ENCODE peak calls at places on chromosomes 13 and 19, in four cellular contexts. Q, Z, O and M are unnamed samples.
A peak's percentile ranks its signal among the peaks of the same experiment; 100 is the strongest.

GRCh38 chr19:14004619-14005380 is 1.3 kb downstream of the RFX1 start:
- DNase-seq in Q (peak; percentile 15), Z (peak; percentile 34), O (peak; percentile 58), M (no peak)

GRCh38 chr13:29676941-29677452 is 81.5 kb upstream of the SLC7A1 start:
- DNase-seq in Q (no peak), Z (no peak), O (no peak), M (no peak)

GRCh38 chr13:23081901-23082300 is 98.9 kb upstream of the SGCG start:
- DNase-seq in Q (no peak), Z (no peak), O (no peak), M (no peak)

GRCh38 chr19:14405758-14406644 is 13.1 kb downstream of the DDX39A start:
- DNase-seq in Q (peak; percentile 100), Z (peak; percentile 48), O (peak; percentile 81), M (peak; percentile 100)

GRCh38 chr19:9075064-9075964 is 11.5 kb upstream of the OR1M1 start:
- DNase-seq in Q (peak; percentile 84), Z (no peak), O (peak; percentile 65), M (peak; percentile 31)

GRCh38 chr13:95862401-95862800 is 185.5 kb downstream of the DNAJC3 start:
- DNase-seq in Q (no peak), Z (no peak), O (no peak), M (no peak)

GRCh38 chr19:19545128-19545591 is 7.1 kb downstream of the CILP2 start:
- DNase-seq in Q (no peak), Z (no peak), O (no peak), M (no peak)

GRCh38 chr19:9796113-9796773 is 22.6 kb downstream of the FBXL12 start:
- DNase-seq in Q (peak; percentile 53), Z (peak; percentile 66), O (peak; percentile 86), M (peak; percentile 87)

GRCh38 chr13:75934889-75935288 is 298.8 kb downstream of the LMO7 start:
- DNase-seq in Q (no peak), Z (no peak), O (no peak), M (no peak)

GRCh38 chr13:94968040-94968756 is 255.9 kb upstream of the SOX21 start:
- DNase-seq in Q (no peak), Z (no peak), O (no peak), M (peak; percentile 67)

GRCh38 chr19:15464394-15465385 is at the start of gene RASAL3:
- DNase-seq in Q (no peak), Z (peak; percentile 51), O (no peak), M (no peak)

GRCh38 chr13:52399708-52400107 is 6.3 kb downstream of the THSD1 start:
- DNase-seq in Q (no peak), Z (no peak), O (peak; percentile 12), M (no peak)

GRCh38 chr13:97914537-97914936 is 38.9 kb upstream of the IPO5 start:
- DNase-seq in Q (no peak), Z (no peak), O (no peak), M (no peak)
- TF ChIP-seq CBFB in Q (no peak), Z (no peak), O (no peak), M (no peak)

GRCh38 chr19:28966737-28967401 is 246.1 kb downstream of the UQCRFS1 start:
- DNase-seq in Q (no peak), Z (no peak), O (no peak), M (no peak)
- TF ChIP-seq CREM in Q (no peak), Z (no peak), O (no peak), M (no peak)

DNA sequence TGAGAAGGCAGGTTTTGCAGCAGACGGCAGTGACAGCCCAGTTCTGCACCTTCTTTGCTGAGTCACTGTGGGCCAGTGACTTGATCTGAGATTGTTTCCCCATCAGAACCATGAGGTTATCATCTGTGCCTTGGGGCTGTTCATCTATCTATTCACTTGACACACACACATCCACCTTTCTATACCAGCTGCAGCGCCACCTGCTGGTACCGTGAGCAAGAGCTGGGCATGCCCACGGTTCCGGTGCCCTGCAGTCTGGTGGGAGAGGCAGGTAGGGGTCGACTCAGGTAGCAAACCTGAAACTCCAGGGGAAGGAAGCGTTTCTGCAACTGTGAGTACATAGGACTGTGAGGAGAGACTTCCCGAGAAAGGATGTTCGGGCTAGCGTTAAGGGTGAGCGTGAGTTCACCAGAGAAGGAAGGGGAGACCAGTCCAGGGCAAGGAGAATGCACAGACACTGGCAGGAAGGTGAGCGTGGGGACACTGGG is 7.5 kb upstream of the LIN7B start:
- DNase-seq in Q (no peak), Z (no peak), O (peak; percentile 59), M (peak; percentile 83)
- TF ChIP-seq CBFB in Q (no peak), Z (no peak), O (no peak), M (no peak)

GRCh38 chr13:79659161-79659560 is 178.2 kb downstream of the NDFIP2 start:
- DNase-seq in Q (no peak), Z (no peak), O (no peak), M (no peak)
- TF ChIP-seq CREM in Q (no peak), Z (no peak), O (no peak), M (no peak)

GRCh38 chr19:58044886-58045285 is 11.1 kb downstream of the ZSCAN1 start:
- DNase-seq in Q (peak; percentile 20), Z (no peak), O (no peak), M (no peak)
- TF ChIP-seq CBFB in Q (no peak), Z (no peak), O (no peak), M (no peak)

DNA sequence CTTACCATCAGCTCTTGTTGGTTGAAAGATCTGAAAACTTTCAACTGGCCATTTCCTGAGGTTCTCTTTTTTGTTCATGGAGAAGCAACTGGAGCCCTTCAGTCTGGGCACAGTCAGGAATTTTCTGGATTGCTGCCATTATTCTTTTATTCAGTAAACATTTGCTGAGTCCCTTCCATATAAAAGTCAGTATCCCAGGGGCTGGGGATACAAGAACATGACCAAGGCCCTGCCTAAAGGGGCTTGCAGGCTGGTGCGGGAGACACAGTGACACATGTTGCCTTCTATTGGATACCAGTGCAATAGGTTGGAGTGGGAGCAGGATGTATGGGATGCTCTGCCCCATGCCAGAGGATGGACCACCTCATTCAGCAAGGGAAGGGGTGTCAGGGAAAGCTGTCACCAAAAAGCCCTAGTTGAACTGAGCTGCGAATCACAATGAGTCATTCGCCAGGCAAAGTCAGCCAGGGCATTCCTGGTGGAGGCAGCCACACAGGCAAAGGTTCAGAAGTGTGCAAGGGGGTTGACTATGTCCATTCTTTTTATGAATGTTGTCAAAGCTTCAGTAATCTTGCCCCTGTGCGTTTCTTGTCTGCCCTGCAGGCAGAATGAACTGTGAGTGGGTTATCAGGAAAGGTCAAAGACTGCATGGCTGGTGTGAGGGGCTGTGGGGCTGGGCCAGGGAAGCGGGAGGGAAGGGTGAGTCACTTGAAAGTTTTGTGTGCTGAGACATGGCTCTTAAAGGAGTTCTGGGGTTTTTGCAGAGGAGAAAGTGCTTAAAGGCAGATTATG is 395.9 kb downstream of the KCNRG start:
- DNase-seq in Q (peak; percentile 48), Z (no peak), O (peak; percentile 22), M (no peak)
- TF ChIP-seq CREM in Q (peak; percentile 26), Z (no peak), O (no peak), M (no peak)

GRCh38 chr19:45152504-45153338 is 8.1 kb downstream of the NKPD1 start:
- DNase-seq in Q (no peak), Z (no peak), O (no peak), M (peak; percentile 75)
- TF ChIP-seq CBFB in Q (no peak), Z (no peak), O (no peak), M (peak; percentile 93)

GRCh38 chr19:35295453-35295791 is 3.5 kb downstream of the MAG start:
- DNase-seq in Q (no peak), Z (no peak), O (no peak), M (no peak)

GRCh38 chr19:35297515-35297848 is 5.5 kb downstream of the MAG start:
- DNase-seq in Q (no peak), Z (no peak), O (no peak), M (no peak)

GRCh38 chr19:35294859-35295258 is 2.9 kb downstream of the MAG start:
- DNase-seq in Q (no peak), Z (no peak), O (no peak), M (no peak)

GRCh38 chr19:35296644-35297514 is 4.9 kb downstream of the MAG start:
- DNase-seq in Q (no peak), Z (no peak), O (no peak), M (no peak)

GRCh38 chr19:35295792-35296462 is 4.0 kb downstream of the MAG start:
- DNase-seq in Q (peak; percentile 43), Z (no peak), O (no peak), M (peak; percentile 48)
- TF ChIP-seq CREM in Q (no peak), Z (peak; percentile 60), O (no peak), M (no peak)

GRCh38 chr19:4987692-4988370 is 18.9 kb downstream of the KDM4B start:
- DNase-seq in Q (no peak), Z (no peak), O (no peak), M (no peak)
- TF ChIP-seq CBFB in Q (no peak), Z (no peak), O (no peak), M (no peak)

GRCh38 chr19:5952193-5953033 is 25.5 kb downstream of the RANBP3 start:
- DNase-seq in Q (no peak), Z (no peak), O (no peak), M (no peak)
- TF ChIP-seq CREM in Q (no peak), Z (no peak), O (no peak), M (no peak)